ENCODE peak calls at places on chromosomes 16 and 17, in five cellular contexts. T is K562; L is adrenal gland; B is upper lobe of right lung; Y is CD8-positive, alpha-beta T cell. O is an unnamed sample. For H3K9me3 and H3K4me1, the result is how much of the 10 kb centered on the place peaks cover.

GRCh38 chr16:49800876-49801275 is 55.0 kb downstream of the ZNF423 start:
- DNase-seq in T (no peak), L (no peak), B (no peak), Y (no peak), O (no peak)

GRCh38 chr17:74295625-74296547 is 21.9 kb downstream of the DNAI2 start:
- DNase-seq in T (peak), L (peak), B (no peak), Y (no peak), O (no peak)

GRCh38 chr17:6591599-6592158 is 35.3 kb upstream of the PITPNM3 start:
- DNase-seq in T (no peak), L (no peak), B (no peak), Y (no peak), O (no peak)

GRCh38 chr17:39165178-39165843 is 650 bp downstream of the ARL5C start:
- DNase-seq in T (no peak), L (no peak), B (no peak), Y (no peak), O (no peak)

GRCh38 chr17:63919311-63919723 is 678 bp upstream of the GH1 start:
- DNase-seq in T (peak), L (peak), B (no peak), Y (peak), O (peak)

GRCh38 chr17:83079766-83080616 is 582 bp downstream of the METRNL start:
- DNase-seq in T (peak), L (no peak), B (no peak), Y (no peak), O (no peak)

GRCh38 chr17:10127819-10128375 is 70.5 kb downstream of the GAS7 start:
- DNase-seq in T (no peak), L (peak), B (peak), Y (no peak), O (no peak)

GRCh38 chr17:3678095-3678820 is 9.6 kb downstream of the EMC6 start:
- DNase-seq in T (no peak), L (no peak), B (no peak), Y (no peak), O (no peak)

GRCh38 chr17:50914510-50914849 is 48.3 kb upstream of the TOB1 start:
- DNase-seq in T (no peak), L (no peak), B (no peak), Y (no peak), O (no peak)

DNA sequence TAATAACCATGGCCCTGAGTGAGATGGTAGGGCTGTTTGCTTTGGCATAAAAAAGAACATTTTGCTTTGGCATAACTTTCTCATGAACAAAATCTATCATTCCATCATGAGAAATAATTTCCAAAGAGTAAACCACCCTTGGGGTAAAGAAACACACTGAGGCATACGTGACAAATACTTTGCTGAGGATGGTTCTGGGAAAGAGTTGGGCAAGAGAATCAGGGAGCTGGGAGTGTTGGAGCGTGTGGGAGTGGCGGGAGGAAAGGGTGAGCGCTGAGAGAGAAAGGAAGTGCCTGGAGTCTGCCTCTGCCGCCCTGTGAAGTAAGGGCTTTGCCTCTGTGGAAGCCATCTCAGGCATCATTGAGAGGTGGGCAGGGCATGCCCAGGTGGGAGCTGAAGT is 60.2 kb upstream of the ARHGAP44 start:
- DNase-seq in T (no peak), L (no peak), B (no peak), Y (no peak), O (no peak)
- H3K27ac ChIP-seq in T (no peak), L (no peak), B (no peak), Y (no peak), O (no peak)

DNA sequence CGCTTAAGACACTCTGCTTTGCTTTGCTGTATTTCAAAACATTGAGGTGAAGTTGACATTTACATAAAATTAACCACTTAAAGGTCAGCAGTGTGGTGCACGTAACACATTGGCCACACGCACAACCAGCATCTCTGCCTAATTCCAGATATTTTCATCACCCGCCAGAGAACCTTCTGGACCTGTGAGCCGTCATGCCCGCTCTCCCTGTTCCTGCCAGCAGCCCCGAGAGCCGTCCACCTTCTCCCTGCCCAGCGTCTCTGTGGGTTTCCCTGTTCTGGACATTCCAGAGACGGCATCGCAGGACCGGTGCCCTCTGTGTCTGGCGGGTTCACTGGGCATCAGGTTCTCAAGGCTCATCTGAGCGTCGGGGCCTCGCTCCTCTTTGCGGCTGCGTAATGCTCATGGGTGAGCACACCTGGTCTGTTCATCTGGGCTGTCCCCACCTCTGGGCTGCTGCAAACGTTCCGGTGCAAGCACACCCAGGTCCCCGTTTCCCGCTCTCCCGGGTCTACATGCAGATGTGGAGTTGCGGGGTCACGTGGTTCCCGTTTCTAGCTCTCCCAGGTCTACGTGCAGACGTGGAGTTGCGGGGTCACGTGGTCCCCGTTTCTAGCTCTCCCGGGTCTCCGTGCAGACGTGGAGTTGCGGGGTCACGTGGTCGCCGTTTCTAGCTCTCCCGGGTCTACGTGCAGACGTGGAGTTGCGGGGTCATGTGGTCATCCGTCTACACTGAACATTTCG is 48.1 kb upstream of the GNG13 start:
- DNase-seq in T (no peak), L (no peak), B (no peak), Y (no peak), O (no peak)
- H3K9me3 ChIP-seq in T (under half), L (under half), B (under half), Y (under half), O (under half)

GRCh38 chr16:56910654-56911539 is 21.0 kb upstream of the HERPUD1 start:
- DNase-seq in T (no peak), L (no peak), B (peak), Y (no peak), O (peak)

GRCh38 chr16:56912746-56913703 is 18.9 kb upstream of the HERPUD1 start:
- DNase-seq in T (no peak), L (no peak), B (peak), Y (no peak), O (no peak)

GRCh38 chr16:56910114-56910511 is 21.8 kb upstream of the HERPUD1 start:
- DNase-seq in T (no peak), L (no peak), B (no peak), Y (no peak), O (no peak)

GRCh38 chr16:56909484-56910113 is 22.3 kb upstream of the HERPUD1 start:
- DNase-seq in T (no peak), L (no peak), B (no peak), Y (no peak), O (peak)

DNA sequence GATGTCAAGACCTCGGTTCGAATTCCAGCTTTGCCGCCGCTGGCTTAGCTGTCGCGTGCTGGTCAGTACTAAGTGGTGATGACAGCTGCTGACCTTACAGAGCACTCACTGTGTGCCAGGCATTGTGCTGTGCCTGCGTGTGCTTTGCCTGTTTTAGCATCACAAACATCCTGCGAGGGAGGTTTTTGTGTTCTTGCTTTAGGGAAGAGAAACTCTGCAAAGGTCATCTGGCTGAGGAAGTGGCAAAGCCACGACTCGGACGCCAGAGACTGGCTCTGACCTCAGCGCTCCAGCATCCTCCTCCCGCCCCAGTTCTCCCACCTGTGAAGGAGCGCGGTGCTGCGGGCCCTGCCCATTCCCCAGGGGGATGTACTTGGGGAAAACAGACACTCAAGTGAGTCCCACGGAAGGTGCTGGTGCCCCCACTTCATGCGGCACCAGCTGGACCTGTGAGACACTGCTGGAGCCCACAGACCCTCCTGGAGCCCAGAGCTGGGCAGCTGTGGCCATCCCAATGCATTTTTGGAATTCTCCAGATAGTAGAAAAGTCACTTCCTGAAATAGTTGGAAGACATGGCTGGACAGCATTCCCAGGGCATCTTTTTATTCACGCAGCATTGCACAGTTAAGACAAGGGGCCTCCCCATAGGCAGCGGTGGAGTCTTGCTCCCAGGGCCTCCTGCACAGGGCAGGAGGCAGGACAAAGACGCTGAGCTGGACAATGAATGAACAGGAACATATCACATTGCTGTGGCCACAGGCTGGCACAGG is 20.0 kb upstream of the HERPUD1 start:
- DNase-seq in T (no peak), L (no peak), B (peak), Y (no peak), O (peak)
- H3K4me1 ChIP-seq in T (under half), L (under half), B (half or more), Y (under half), O (half or more)

DNA sequence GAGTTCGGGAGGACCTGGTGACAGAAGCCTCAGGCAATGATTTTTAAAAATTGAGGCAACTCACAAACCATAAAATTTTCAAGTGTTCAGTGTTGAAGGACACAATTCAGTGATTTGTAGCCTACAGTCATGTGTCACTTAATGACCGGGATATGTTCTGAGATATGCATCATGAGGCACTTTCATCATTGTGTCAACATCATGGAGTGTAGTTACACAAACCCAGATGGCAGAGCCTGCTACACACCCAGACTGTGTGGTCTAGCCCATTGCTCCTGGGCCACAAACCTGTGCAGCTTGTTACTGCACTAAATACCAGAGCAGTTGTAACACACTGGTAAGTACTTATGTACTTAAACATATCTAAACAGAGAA is 1.6 kb downstream of the PRSS41 start:
- DNase-seq in T (no peak), L (no peak), B (peak), Y (no peak), O (no peak)
- H3K27ac ChIP-seq in T (no peak), L (no peak), B (peak), Y (no peak), O (no peak)

GRCh38 chr16:35308674-35309073 is 1849.3 kb downstream of the TP53TG3F start:
- DNase-seq in T (no peak), L (no peak), B (no peak), Y (no peak), O (no peak)

GRCh38 chr16:35310999-35311398 is 1851.6 kb downstream of the TP53TG3F start:
- DNase-seq in T (no peak), L (no peak), B (no peak), Y (no peak), O (no peak)

GRCh38 chr16:35306915-35307314 is 1847.5 kb downstream of the TP53TG3F start:
- DNase-seq in T (no peak), L (no peak), B (no peak), Y (no peak), O (no peak)

GRCh38 chr16:35302859-35303258 is 1843.4 kb downstream of the TP53TG3F start:
- DNase-seq in T (no peak), L (no peak), B (no peak), Y (no peak), O (no peak)

GRCh38 chr16:35305476-35305875 is 1846.1 kb downstream of the TP53TG3F start:
- DNase-seq in T (no peak), L (no peak), B (no peak), Y (no peak), O (no peak)
- H3K9me3 ChIP-seq in T (under half), L (under half), B (under half), Y (under half), O (under half)

DNA sequence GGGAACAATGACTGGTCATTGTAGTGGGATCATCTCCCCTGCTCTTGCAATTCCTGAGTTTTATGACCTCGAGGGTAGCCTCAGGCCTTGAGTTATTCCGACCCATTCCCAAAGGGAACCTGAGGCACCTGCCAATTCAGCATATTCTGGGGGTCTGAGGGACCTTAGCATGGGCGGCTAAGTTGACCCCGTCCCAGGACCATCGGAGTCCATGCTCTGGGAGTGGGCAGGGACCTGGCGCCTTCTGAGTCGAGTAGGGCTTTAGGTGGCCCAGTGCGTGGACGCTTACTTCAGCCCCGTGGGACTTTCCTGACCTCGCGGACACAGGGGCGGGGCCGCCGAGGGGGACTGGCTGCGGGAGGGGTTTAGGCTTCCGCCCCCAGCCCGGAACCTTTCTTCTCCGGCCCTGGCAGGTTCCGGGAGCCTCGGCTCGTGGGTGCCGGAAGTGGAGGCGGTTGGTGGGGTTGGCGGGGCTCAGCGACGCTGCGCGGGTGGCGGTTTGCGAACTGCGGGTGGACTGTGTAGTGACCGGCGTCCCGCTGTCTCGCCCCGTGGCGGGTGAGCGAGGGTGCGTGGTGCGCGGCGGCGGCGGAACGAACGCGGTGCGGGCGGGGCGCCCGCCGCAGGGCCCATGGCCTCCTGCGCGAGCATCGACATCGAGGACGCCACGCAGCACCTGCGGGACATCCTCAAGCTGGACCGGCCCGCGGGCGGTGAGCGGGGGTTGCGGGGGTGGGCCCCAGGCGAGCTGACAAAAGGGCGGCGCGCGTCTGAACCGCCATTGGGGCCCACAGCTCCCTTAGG is at the start of gene EDC4:
- DNase-seq in T (peak), L (peak), B (peak), Y (peak), O (peak)
- H3K4me1 ChIP-seq in T (under half), L (under half), B (under half), Y (under half), O (under half)

O was measured in SJCRH30.